ENCODE peak calls at places on chromosomes 12 and 14, in six cellular contexts. S is CD4-positive, alpha-beta T cell; P is tibial artery; N is AG10803; I is HuH-7.5; Y is GM12865. W is an unnamed sample.

GRCh38 chr12:57475271-57476161 is 4.2 kb downstream of the ARHGAP9 start:
- DNase-seq in N (peak; percentile 28), Y (no peak), S (no peak), P (no peak), I (no peak), W (no peak)

GRCh38 chr12:65504417-65504816 is 225.9 kb downstream of the MSRB3 start:
- DNase-seq in I (no peak), Y (no peak), P (no peak), S (no peak), N (no peak), W (no peak)

GRCh38 chr12:110149104-110149660 is 25.0 kb downstream of the IFT81 start:
- DNase-seq in N (no peak), P (no peak), Y (peak; percentile 19), I (no peak), S (no peak), W (no peak)

GRCh38 chr12:121590476-121591143 is 9.8 kb upstream of the KDM2B start:
- DNase-seq in N (peak; percentile 44), S (peak; percentile 50), P (no peak), I (no peak), Y (peak; percentile 89), W (no peak)

GRCh38 chr12:120015313-120015712 is 26.3 kb downstream of the BICDL1 start:
- DNase-seq in Y (peak; percentile 42), S (peak; percentile 32), I (no peak), P (no peak), N (no peak), W (no peak)

GRCh38 chr12:127494961-127495915 is 771.7 kb upstream of the TMEM132C start:
- DNase-seq in P (no peak), N (no peak), I (no peak), S (no peak), Y (no peak), W (no peak)

GRCh38 chr14:20262642-20263128 is 23.6 kb downstream of the OR11H4 start:
- DNase-seq in I (no peak), P (no peak), Y (peak; percentile 19), N (peak; percentile 67), S (no peak), W (peak; percentile 30)

GRCh38 chr14:58774531-58774930 is 136.8 kb downstream of the DACT1 start:
- DNase-seq in I (no peak), S (no peak), N (peak; percentile 39), P (no peak), Y (no peak), W (no peak)

GRCh38 chr12:58922849-58923248 is 2.5 kb upstream of the LRIG3 start:
- DNase-seq in N (no peak), I (no peak), P (no peak), S (no peak), Y (no peak), W (no peak)

GRCh38 chr12:100974747-100975146 is 180.2 kb downstream of the ANO4 start:
- DNase-seq in I (no peak), N (no peak), P (no peak), Y (no peak), S (no peak), W (no peak)

GRCh38 chr12:85688837-85689236 is 147.4 kb downstream of the RASSF9 start:
- DNase-seq in Y (no peak), I (no peak), N (no peak), P (no peak), S (no peak), W (peak; percentile 62)

GRCh38 chr12:67981236-67982164 is 7.7 kb upstream of the IFNG-AS1 start:
- DNase-seq in S (no peak), I (no peak), N (peak; percentile 88), P (no peak), Y (no peak), W (no peak)

W was measured in NCI-H82.